ENCODE peak calls at places on chromosomes 13 and 19, in five cellular contexts. S is CD4-positive, alpha-beta T cell; P is prostate gland; L is heart right ventricle; T is tibial artery. J is an unnamed sample.

GRCh38 chr19:35059006-35059798 is 17.7 kb downstream of the HPN start:
- DNase-seq in S (no peak), P (no peak), L (no peak), T (no peak), J (no peak)

GRCh38 chr19:57552432-57552831 is 7.2 kb downstream of the ZNF550 start:
- DNase-seq in S (no peak), P (no peak), L (no peak), T (no peak), J (no peak)

GRCh38 chr13:102642475-102642874 is 45.7 kb downstream of the TPP2 start:
- DNase-seq in S (no peak), P (peak; percentile 81), L (peak; percentile 54), T (peak; percentile 83), J (no peak)

GRCh38 chr19:48480476-48481190 is 11.5 kb downstream of the CYTH2 start:
- DNase-seq in S (peak; percentile 53), P (no peak), L (peak; percentile 53), T (no peak), J (no peak)

GRCh38 chr13:33927315-33927714 is 109.4 kb downstream of the RFC3 start:
- DNase-seq in S (no peak), P (no peak), L (no peak), T (no peak), J (no peak)

GRCh38 chr13:77544365-77544764 is 8.9 kb downstream of the SCEL start:
- DNase-seq in S (no peak), P (peak; percentile 13), L (peak; percentile 84), T (peak; percentile 68), J (no peak)

GRCh38 chr19:23093832-23094231 is 23.0 kb upstream of the ZNF730 start:
- DNase-seq in S (no peak), P (no peak), L (no peak), T (no peak), J (no peak)

GRCh38 chr19:55690109-55690768 is 15.2 kb downstream of the EPN1 start:
- DNase-seq in S (no peak), P (no peak), L (no peak), T (no peak), J (no peak)

GRCh38 chr13:41742917-41743552 is 217.9 kb downstream of the VWA8 start:
- DNase-seq in S (no peak), P (no peak), L (peak; percentile 10), T (no peak), J (no peak)

GRCh38 chr19:7916137-7916907 is 1.7 kb downstream of the TGFBR3L start:
- DNase-seq in S (peak; percentile 39), P (no peak), L (no peak), T (no peak), J (no peak)

GRCh38 chr13:25116044-25116443 is 20.1 kb downstream of the PABPC3 start:
- DNase-seq in S (no peak), P (no peak), L (no peak), T (no peak), J (no peak)

GRCh38 chr13:26132756-26133155 is 80.9 kb upstream of the SHISA2 start:
- DNase-seq in S (no peak), P (no peak), L (no peak), T (no peak), J (no peak)

GRCh38 chr13:41668130-41668757 is 210.9 kb downstream of the RGCC start:
- DNase-seq in S (peak; percentile 18), P (peak; percentile 86), L (peak; percentile 74), T (peak; percentile 70), J (peak; percentile 80)

GRCh38 chr13:110403315-110403714 is 96.2 kb downstream of the COL4A2 start:
- DNase-seq in S (no peak), P (no peak), L (no peak), T (no peak), J (no peak)

GRCh38 chr13:114152831-114153371 is 20.5 kb upstream of the RASA3 start:
- DNase-seq in S (no peak), P (no peak), L (no peak), T (no peak), J (no peak)

GRCh38 chr19:35901055-35901644 is 810 bp upstream of the NFKBID start:
- DNase-seq in S (no peak), P (no peak), L (no peak), T (no peak), J (no peak)

GRCh38 chr13:97892717-97893116 is 60.8 kb upstream of the IPO5 start:
- DNase-seq in S (no peak), P (no peak), L (no peak), T (no peak), J (no peak)

DNA sequence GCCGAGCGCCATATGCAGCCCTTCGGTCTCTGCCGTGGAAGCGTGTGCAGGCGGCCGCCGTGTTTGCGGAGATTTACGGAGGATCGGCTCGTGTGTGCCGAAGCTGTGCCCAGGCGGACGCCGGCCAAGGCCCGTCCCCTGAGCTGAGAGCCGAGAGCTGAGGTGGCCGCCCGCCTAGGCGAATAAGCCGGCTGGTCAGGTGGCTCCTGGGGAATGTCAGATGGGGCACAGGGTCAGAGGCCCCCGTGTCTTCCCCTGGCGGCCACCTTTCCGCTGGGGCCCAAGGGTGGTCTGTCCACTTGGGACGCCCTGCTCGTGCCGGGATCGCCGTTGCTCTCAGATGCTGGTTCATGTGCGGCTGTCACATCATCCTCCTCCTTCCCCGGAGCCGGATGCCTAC is 78.8 kb downstream of the ZNF536 start:
- DNase-seq in S (no peak), P (no peak), L (no peak), T (no peak), J (no peak)
- H3K27ac ChIP-seq in S (no peak overlapping the region), P (no peak overlapping the region), L (peak overlapping the region; percentile 49), T (no peak overlapping the region), J (no peak overlapping the region)

GRCh38 chr13:99417151-99417820 is 84.0 kb upstream of the TM9SF2 start:
- DNase-seq in S (peak; percentile 42), P (no peak), L (no peak), T (no peak), J (no peak)
- TF ChIP-seq CTCF in S (no peak), P (no peak), L (no peak), T (no peak), J (no peak)

GRCh38 chr19:2462635-2463421 is 6.1 kb upstream of the LMNB2 start:
- DNase-seq in S (no peak), P (peak; percentile 83), L (peak; percentile 93), T (peak; percentile 93), J (no peak)
- H3K27ac ChIP-seq in S (no peak overlapping the region), P (peak overlapping the region; percentile 47), L (peak overlapping the region; percentile 37), T (peak overlapping the region; percentile 57), J (peak overlapping the region; percentile 60)

GRCh38 chr19:52690395-52691214 is 44.2 kb downstream of the ZNF611 start:
- DNase-seq in S (peak; percentile 91), P (peak; percentile 95), L (peak; percentile 95), T (peak; percentile 97), J (peak; percentile 89)
- TF ChIP-seq CTCF in S (no peak), P (peak; percentile 58), L (peak; percentile 18), T (peak; percentile 46), J (no peak)

DNA sequence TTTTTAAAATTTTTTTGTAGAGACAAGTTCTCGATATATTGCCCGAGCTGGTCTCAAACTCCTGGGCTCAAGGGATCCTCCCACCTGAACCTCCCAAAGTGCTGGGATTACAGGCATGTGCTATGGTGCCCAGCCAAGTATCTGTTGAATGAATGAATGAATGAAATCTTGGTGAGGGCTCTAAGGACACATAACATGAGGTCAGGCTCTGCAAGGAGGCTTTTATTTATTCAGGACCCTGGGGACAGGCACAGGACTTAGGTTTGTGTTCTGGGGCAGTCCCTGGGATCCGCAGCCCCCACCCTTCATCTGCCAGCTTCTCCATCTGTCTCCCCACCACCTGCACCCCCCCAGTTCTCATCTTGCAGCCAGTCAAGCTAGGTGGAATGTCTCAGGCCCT is 4.6 kb downstream of the PTGIR start:
- DNase-seq in S (no peak), P (no peak), L (no peak), T (no peak), J (no peak)
- H3K27ac ChIP-seq in S (peak overlapping the region; percentile 51), P (no peak overlapping the region), L (peak overlapping the region; percentile 74), T (peak overlapping the region; percentile 90), J (peak overlapping the region; percentile 98)

GRCh38 chr19:2885736-2886135 is 15.0 kb upstream of the ZNF57 start:
- DNase-seq in S (no peak), P (no peak), L (no peak), T (peak; percentile 40), J (no peak)

GRCh38 chr19:2888739-2889224 is 11.9 kb upstream of the ZNF57 start:
- DNase-seq in S (peak; percentile 64), P (no peak), L (no peak), T (peak; percentile 66), J (no peak)

GRCh38 chr19:2883686-2884439 is 16.7 kb downstream of the ZNF556 start:
- DNase-seq in S (no peak), P (no peak), L (no peak), T (peak; percentile 13), J (no peak)

DNA sequence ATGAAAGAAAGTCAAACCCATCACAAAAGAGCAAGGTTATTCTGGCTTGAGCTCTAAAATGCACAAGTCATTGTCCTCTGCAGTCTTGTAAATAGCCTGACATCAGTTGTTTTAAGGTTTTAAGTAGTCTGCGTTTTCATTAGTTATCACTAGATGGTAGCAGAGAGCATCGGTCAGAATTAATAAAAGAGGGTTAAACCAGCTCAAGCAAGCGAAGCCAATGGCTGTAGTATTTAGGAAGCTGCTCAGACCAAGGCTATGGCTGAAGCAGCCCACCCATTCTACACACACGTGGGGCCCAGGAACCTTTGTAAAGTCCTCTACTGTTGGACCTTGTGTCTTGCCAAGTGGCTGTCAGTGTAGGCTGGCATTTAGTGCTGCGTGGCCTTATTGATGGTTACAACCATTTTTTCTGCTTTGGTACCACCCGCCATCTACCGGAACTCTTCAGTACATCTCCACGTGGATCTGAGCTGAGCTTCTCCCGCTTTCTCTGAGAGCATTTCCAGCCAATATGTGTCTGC is 13.3 kb upstream of the ZNF57 start:
- DNase-seq in S (no peak), P (peak; percentile 39), L (no peak), T (peak; percentile 23), J (no peak)
- TF ChIP-seq CTCF in S (peak; percentile 66), P (peak; percentile 74), L (peak; percentile 52), T (peak; percentile 68), J (peak; percentile 34)